ENCODE peak calls at places on chromosomes 6 and 20, in six cellular contexts. J is Caco-2; M is NCI-H1092; V is stimulated activated CD8-positive, alpha-beta memory T cell treated with anti-CD3 and anti-CD28 coated beads, Interleukin-4, amount 100 ng/mL, for 24 hours; R is mesothelial cell of epicardium; W is psoas muscle. K is an unnamed sample.

GRCh38 chr6:119506631-119507174 is 157.1 kb upstream of the MAN1A1 start:
- DNase-seq in J (no peak), M (no peak), V (no peak), R (no peak), W (no peak), K (no peak)

GRCh38 chr6:168597471-168597875 is 156.5 kb downstream of the SMOC2 start:
- DNase-seq in J (peak), M (no peak), V (no peak), R (no peak), W (no peak), K (no peak)

GRCh38 chr6:168277274-168277669 is 42.3 kb downstream of the DACT2 start:
- DNase-seq in J (no peak), M (peak), V (no peak), R (no peak), W (no peak), K (no peak)

GRCh38 chr6:169899481-169900145 is 148.2 kb downstream of the ERMARD start:
- DNase-seq in J (no peak), M (no peak), V (no peak), R (no peak), W (no peak), K (no peak)

GRCh38 chr20:32356935-32357868 is 929 bp upstream of the ASXL1 start:
- DNase-seq in J (peak), M (no peak), V (no peak), R (no peak), W (no peak), K (no peak)

GRCh38 chr6:148035763-148036390 is 306.8 kb upstream of the SASH1 start:
- DNase-seq in J (no peak), M (no peak), V (no peak), R (no peak), W (no peak), K (no peak)

GRCh38 chr6:162450358-162450757 is 277.2 kb downstream of the PRKN start:
- DNase-seq in J (no peak), M (no peak), V (no peak), R (no peak), W (no peak), K (no peak)

GRCh38 chr20:59985864-59986263 is 27.6 kb downstream of the CDH26 start:
- DNase-seq in J (peak), M (no peak), V (no peak), R (no peak), W (no peak), K (no peak)

GRCh38 chr20:10705801-10706459 is 32.1 kb upstream of the JAG1 start:
- DNase-seq in J (no peak), M (no peak), V (no peak), R (no peak), W (no peak), K (no peak)

GRCh38 chr20:2299301-2299700 is 3.5 kb downstream of the TGM3 start:
- DNase-seq in J (peak), M (no peak), V (no peak), R (no peak), W (peak), K (no peak)

GRCh38 chr6:43887906-43888683 is 118.1 kb downstream of the VEGFA start:
- DNase-seq in J (no peak), M (no peak), V (no peak), R (no peak), W (no peak), K (no peak)

GRCh38 chr6:111894951-111895350 is 21.7 kb upstream of the FYN start:
- DNase-seq in J (no peak), M (no peak), V (no peak), R (no peak), W (no peak), K (no peak)

GRCh38 chr6:85004283-85005010 is 240.0 kb upstream of the TBX18 start:
- DNase-seq in J (no peak), M (no peak), V (no peak), R (no peak), W (no peak), K (no peak)

K was measured in D721Med.